ENCODE peak calls at places on chromosomes 16 and 17, in seven cellular contexts. O is IMR-90, U is ovary, Z is endothelial cell of umbilical vein, K is stomach, I is A549, G is body of pancreas. Q is an unnamed sample.

GRCh38 chr17:27914382-27914781 is 21.2 kb upstream of the LYRM9 start:
- DNase-seq in K (no peak), U (no peak), I (no peak), G (no peak), Z (no peak), O (no peak), Q (no peak)

GRCh38 chr17:33469911-33470310 is 176.8 kb upstream of the ASIC2 start:
- DNase-seq in K (no peak), U (no peak), Z (no peak), I (no peak), O (peak; percentile 83), G (no peak), Q (no peak)

GRCh38 chr16:2270070-2270462 is 2.1 kb upstream of the RNPS1 start:
- DNase-seq in G (no peak), U (no peak), K (no peak), I (no peak), O (no peak), Z (no peak), Q (no peak)

GRCh38 chr17:40399185-40399584 is 18.5 kb downstream of the TOP2A start:
- DNase-seq in U (no peak), Z (no peak), K (no peak), O (peak; percentile 74), G (no peak), I (peak; percentile 67), Q (no peak)

GRCh38 chr17:7404737-7405412 is 978 bp upstream of the TMEM256 start:
- DNase-seq in G (peak; percentile 48), I (peak; percentile 56), Z (peak; percentile 41), K (peak; percentile 60), O (no peak), U (no peak), Q (peak; percentile 92)

GRCh38 chr16:906296-906695 is 64.5 kb downstream of the LMF1 start:
- DNase-seq in K (no peak), G (no peak), U (no peak), O (no peak), I (no peak), Z (no peak), Q (no peak)

GRCh38 chr16:74025-74424 is 1.6 kb upstream of the RHBDF1 start:
- DNase-seq in G (no peak), U (no peak), I (no peak), K (no peak), Z (no peak), O (no peak), Q (no peak)

GRCh38 chr16:58024673-58025350 is 742 bp upstream of the MMP15 start:
- DNase-seq in G (peak; percentile 81), U (peak; percentile 31), Z (no peak), O (no peak), I (no peak), K (peak; percentile 94), Q (peak; percentile 84)

GRCh38 chr16:77618951-77619350 is 103.4 kb upstream of the NUDT7 start:
- DNase-seq in U (no peak), G (no peak), Z (no peak), K (no peak), O (no peak), I (no peak), Q (no peak)

GRCh38 chr16:54006693-54007092 is 279.9 kb downstream of the IRX3 start:
- DNase-seq in Z (no peak), I (no peak), K (no peak), U (no peak), O (peak; percentile 43), G (no peak), Q (no peak)

GRCh38 chr16:54015147-54015546 is 271.4 kb downstream of the IRX3 start:
- DNase-seq in I (no peak), K (no peak), O (no peak), Z (no peak), U (no peak), G (no peak), Q (no peak)

GRCh38 chr16:54007504-54007903 is 279.1 kb downstream of the IRX3 start:
- DNase-seq in O (no peak), U (no peak), K (no peak), I (no peak), Z (no peak), G (no peak), Q (no peak)

DNA sequence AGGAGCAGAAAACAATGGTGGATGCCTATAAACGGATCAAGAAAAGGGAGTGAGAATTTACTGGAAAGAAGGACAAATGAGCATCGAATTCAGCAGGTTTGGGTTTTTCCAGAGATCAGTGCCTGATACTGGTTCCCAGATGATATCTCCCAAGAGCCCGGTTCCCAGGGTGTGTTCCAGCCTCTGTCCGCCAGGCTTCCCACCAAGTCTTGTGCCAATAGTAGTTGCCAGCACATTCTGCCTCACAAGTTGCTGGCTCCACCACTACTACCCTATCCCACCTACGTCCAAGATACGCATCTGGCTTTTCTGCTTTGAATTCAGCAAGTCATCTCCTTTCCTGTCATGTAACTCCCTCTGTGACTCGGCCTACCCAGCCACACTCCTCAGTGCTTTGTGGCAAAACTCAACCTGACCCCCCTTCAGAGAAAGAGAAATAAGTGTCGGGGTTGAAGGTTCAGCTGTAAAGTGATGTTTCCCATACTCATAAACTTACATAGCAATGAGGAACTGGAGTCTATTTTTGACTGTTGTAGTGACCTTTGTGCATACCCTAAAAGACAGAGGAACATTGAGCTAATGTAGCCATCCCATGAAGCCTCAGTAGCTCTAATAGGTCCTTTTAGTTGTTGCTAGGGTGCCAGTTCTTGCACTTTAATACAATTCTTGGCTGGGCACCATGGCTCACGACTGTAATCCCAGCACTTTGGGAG is 277.0 kb downstream of the IRX3 start:
- DNase-seq in K (no peak), G (no peak), O (no peak), Z (no peak), I (no peak), U (no peak), Q (no peak)
- TF ChIP-seq POLR2A in K (no peak), G (no peak), O (no peak), Z (no peak), I (no peak), U (no peak), Q (no peak)

GRCh38 chr16:83886199-83886971 is 12.5 kb upstream of the MLYCD start:
- DNase-seq in G (no peak), Z (no peak), K (no peak), O (no peak), U (no peak), I (no peak), Q (no peak)
- TF ChIP-seq POLR2A in G (no peak), Z (no peak), K (no peak), O (no peak), U (no peak), I (no peak), Q (no peak)

GRCh38 chr17:82212331-82213250 is at the start of gene CCDC57:
- DNase-seq in O (peak; percentile 68), K (peak; percentile 87), Z (peak; percentile 62), I (peak; percentile 92), U (peak; percentile 84), G (peak; percentile 89), Q (peak; percentile 96)
- TF ChIP-seq POLR2A in O (no peak), K (no peak), Z (peak; percentile 36), I (peak; percentile 65), U (peak; percentile 9), G (peak; percentile 49), Q (no peak)

DNA sequence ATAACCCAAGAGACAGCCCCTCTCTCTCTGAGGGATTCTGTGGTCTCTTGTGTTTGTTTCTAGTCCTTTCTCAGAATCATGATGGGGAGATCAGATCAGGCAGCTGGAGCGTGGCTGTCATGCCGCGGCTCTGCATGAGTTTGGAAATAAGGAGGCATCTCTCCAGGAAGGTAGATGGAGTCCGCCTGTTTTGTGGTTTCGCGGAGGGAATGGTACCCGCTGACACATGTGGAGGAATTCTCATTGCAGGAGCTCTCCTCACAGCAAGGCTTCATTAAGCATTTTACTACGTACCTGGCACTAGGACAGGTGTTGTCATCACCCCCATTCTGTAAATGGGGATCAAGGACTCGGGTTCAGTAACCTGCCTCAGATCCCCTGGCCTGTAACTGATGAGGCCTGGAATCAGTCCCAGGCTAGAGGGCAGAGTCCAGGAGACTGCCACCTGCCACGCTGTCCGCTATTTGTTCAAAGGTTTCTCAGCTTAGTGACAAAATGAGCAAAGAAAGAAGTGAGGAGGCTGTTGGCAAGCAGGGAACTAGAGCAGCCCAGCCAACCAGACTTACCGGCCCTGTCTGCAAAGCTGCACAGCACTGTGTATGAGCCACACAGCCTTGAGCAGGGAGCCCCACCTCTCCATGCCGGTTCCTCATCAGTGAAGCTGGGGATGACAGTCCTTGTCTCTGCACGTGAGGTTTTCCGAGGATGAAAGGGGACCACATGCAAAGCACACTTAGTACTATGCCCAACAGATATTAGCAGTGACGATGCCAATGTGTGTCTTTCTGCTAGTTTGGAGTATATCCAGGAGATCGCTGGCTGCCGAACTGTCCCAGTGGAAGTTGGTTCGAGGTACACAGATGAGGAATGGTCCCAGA is 11.0 kb downstream of the KDM8 start:
- DNase-seq in Z (no peak), K (peak; percentile 66), U (no peak), I (no peak), G (peak; percentile 88), O (no peak), Q (peak; percentile 45)
- TF ChIP-seq POLR2A in Z (no peak), K (no peak), U (no peak), I (no peak), G (peak; percentile 10), O (no peak), Q (no peak)

GRCh38 chr17:38824899-38825761 is at the start of gene CWC25:
- DNase-seq in U (peak; percentile 100), Z (peak; percentile 99), G (peak; percentile 96), K (peak; percentile 96), O (peak; percentile 96), I (peak; percentile 90), Q (peak; percentile 95)
- TF ChIP-seq POLR2A in U (peak; percentile 95), Z (peak; percentile 87), G (peak; percentile 93), K (peak; percentile 87), O (peak; percentile 85), I (peak; percentile 69), Q (peak; percentile 94)

DNA sequence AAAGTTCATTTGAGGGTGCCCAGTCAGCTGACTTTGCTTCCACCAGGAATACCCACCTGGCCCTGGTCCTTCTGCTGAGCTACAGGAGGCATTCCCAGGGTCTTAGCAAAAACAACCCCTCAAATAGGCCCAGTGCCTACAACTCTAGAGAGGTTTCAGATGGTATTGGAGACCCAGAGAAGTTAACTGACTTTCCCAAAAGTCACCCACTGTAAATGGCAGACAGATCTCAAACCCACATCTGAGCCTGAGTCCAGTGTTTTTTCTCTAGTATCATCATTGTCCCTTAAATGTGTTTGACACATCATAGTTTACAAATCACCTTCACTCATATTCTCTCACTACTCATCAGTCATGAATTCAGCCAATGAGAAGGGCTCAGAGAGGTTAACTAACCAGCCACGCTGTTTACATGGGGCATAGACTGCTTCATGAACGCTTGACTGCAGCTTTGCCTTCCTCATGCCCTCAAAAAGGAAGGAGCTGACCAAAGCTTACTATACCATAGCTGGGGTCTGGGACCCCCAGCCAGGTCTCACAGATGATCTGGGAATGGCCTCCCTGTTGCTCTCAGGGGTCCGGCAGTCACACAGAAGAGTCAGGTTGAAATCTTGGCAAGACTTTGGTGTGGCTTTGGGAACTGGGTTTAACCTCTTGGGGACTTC is 3.7 kb downstream of the PHOSPHO1 start:
- DNase-seq in Z (no peak), O (no peak), I (no peak), G (no peak), K (no peak), U (no peak), Q (no peak)
- TF ChIP-seq POLR2A in Z (no peak), O (no peak), I (no peak), G (no peak), K (no peak), U (no peak), Q (no peak)

GRCh38 chr16:89241187-89242003 is 23.9 kb downstream of the ZNF778 start:
- DNase-seq in Z (peak; percentile 54), U (peak; percentile 84), K (peak; percentile 65), G (peak; percentile 62), I (peak; percentile 80), O (peak; percentile 82), Q (peak; percentile 94)
- TF ChIP-seq POLR2A in Z (no peak), U (peak; percentile 97), K (peak; percentile 46), G (peak; percentile 91), I (peak; percentile 84), O (peak; percentile 91), Q (peak; percentile 39)

GRCh38 chr16:22210854-22211253 is 4.8 kb downstream of the EEF2K start:
- DNase-seq in O (no peak), Z (no peak), U (no peak), G (no peak), I (no peak), K (no peak), Q (no peak)
- TF ChIP-seq POLR2A in O (no peak), Z (no peak), U (no peak), G (no peak), I (no peak), K (no peak), Q (no peak)